ENCODE peak calls at places on chromosomes 12 and 14, in eight cellular contexts. J, A, R, F, I, G, C and W are unnamed samples.

GRCh38 chr12:50538178-50538577 is 33.4 kb downstream of the DIP2B start:
- DNase-seq in F (no peak), G (no peak), J (no peak), C (no peak), R (no peak), A (no peak), I (no peak), W (no peak)

GRCh38 chr12:7844131-7844530 is 28.6 kb downstream of the SLC2A14 start:
- DNase-seq in R (no peak), A (no peak), G (no peak), F (no peak), C (no peak), J (no peak), I (no peak), W (no peak)

GRCh38 chr12:81257952-81258551 is 180.2 kb downstream of the ACSS3 start:
- DNase-seq in I (no peak), G (peak), J (no peak), C (peak), A (no peak), R (peak), F (no peak), W (no peak)

GRCh38 chr12:74365178-74365964 is 172.3 kb upstream of the ATXN7L3B start:
- DNase-seq in C (peak), J (no peak), F (no peak), I (no peak), A (no peak), R (peak), G (peak), W (peak)

GRCh38 chr14:81710232-81710845 is 176.7 kb upstream of the SEL1L start:
- DNase-seq in I (no peak), A (no peak), G (peak), R (peak), J (no peak), F (no peak), C (no peak), W (no peak)

GRCh38 chr12:3353621-3354020 is 137.4 kb upstream of the PRMT8 start:
- DNase-seq in C (no peak), F (no peak), I (no peak), A (no peak), G (no peak), J (no peak), R (no peak), W (no peak)

GRCh38 chr12:107917912-107918800 is 143.7 kb downstream of the ASCL4 start:
- DNase-seq in I (peak), J (no peak), R (no peak), G (no peak), C (no peak), A (peak), F (no peak), W (no peak)

GRCh38 chr14:100524233-100524932 is 62.8 kb downstream of the BEGAIN start:
- DNase-seq in C (peak), F (no peak), I (peak), J (no peak), R (peak), A (peak), G (no peak), W (no peak)

GRCh38 chr12:25806271-25806670 is 152.2 kb upstream of the RASSF8 start:
- DNase-seq in F (no peak), I (peak), A (no peak), R (no peak), C (no peak), G (no peak), J (no peak), W (no peak)